ENCODE peak calls at places on chromosomes 5 and 9, in eight cellular contexts. K is cardiac fibroblast, G is astrocyte, A is neural crest cell, P is WERI-Rb-1, F is lower leg skin, O is neural progenitor cell, Q is mucosa of descending colon. R is an unnamed sample.

GRCh38 chr9:117416856-117417255 is 2.0 kb upstream of the ASTN2 start:
- DNase-seq in K (no peak), G (no peak), A (no peak), P (no peak), F (no peak), O (no peak), Q (no peak), R (no peak)

GRCh38 chr5:76642390-76643040 is 19.3 kb upstream of the F2RL2 start:
- DNase-seq in K (peak; percentile 72), G (peak; percentile 83), A (no peak), P (no peak), F (no peak), O (no peak), Q (no peak), R (no peak)

GRCh38 chr5:139385061-139385889 is 2.2 kb upstream of the SLC23A1 start:
- DNase-seq in K (no peak), G (no peak), A (no peak), P (peak; percentile 45), F (no peak), O (no peak), Q (no peak), R (no peak)

GRCh38 chr9:131523086-131523388 is 8.0 kb downstream of the UCK1 start:
- DNase-seq in K (no peak), G (no peak), A (no peak), P (no peak), F (no peak), O (no peak), Q (no peak), R (no peak)

GRCh38 chr9:113886003-113886324 is 9.9 kb downstream of the ZNF618 start:
- DNase-seq in K (peak; percentile 30), G (peak; percentile 33), A (no peak), P (no peak), F (no peak), O (no peak), Q (no peak), R (peak; percentile 60)

GRCh38 chr5:116564756-116565593 is 9.6 kb downstream of the SEMA6A start:
- DNase-seq in K (no peak), G (no peak), A (no peak), P (no peak), F (no peak), O (no peak), Q (no peak), R (no peak)

GRCh38 chr5:14011089-14012004 is 66.9 kb upstream of the DNAH5 start:
- DNase-seq in K (peak; percentile 88), G (peak; percentile 72), A (peak; percentile 81), P (peak; percentile 95), F (peak; percentile 93), O (peak; percentile 98), Q (peak; percentile 89), R (peak; percentile 98)

GRCh38 chr5:72883850-72884249 is 67.4 kb downstream of the TNPO1 start:
- DNase-seq in K (no peak), G (peak; percentile 16), A (no peak), P (no peak), F (no peak), O (no peak), Q (no peak), R (no peak)

GRCh38 chr5:30331534-30331933 is 862.0 kb upstream of the CDH6 start:
- DNase-seq in K (no peak), G (no peak), A (no peak), P (no peak), F (no peak), O (no peak), Q (no peak), R (no peak)

GRCh38 chr9:2597483-2597882 is 24.1 kb upstream of the VLDLR start:
- DNase-seq in K (peak; percentile 17), G (no peak), A (no peak), P (no peak), F (no peak), O (no peak), Q (no peak), R (no peak)

GRCh38 chr9:97852001-97852398 is 1.0 kb upstream of the FOXE1 start:
- DNase-seq in K (no peak), G (no peak), A (no peak), P (peak; percentile 51), F (no peak), O (peak; percentile 72), Q (no peak), R (peak; percentile 80)

GRCh38 chr5:81212211-81212687 is 20.9 kb upstream of the CKMT2 start:
- DNase-seq in K (no peak), G (no peak), A (no peak), P (no peak), F (no peak), O (no peak), Q (no peak), R (no peak)
- TF ChIP-seq CTCF in K (no peak), G (no peak), A (no peak), P (no peak), F (no peak), O (no peak), Q (no peak), R (no peak)

GRCh38 chr5:111755942-111756353 is 1.0 kb downstream of the NREP start:
- DNase-seq in K (peak; percentile 79), G (no peak), A (no peak), P (no peak), F (no peak), O (peak; percentile 34), Q (no peak), R (no peak)

GRCh38 chr5:111757582-111758283 is 739 bp upstream of the NREP start:
- DNase-seq in K (peak; percentile 96), G (peak; percentile 94), A (peak; percentile 67), P (peak; percentile 90), F (peak; percentile 98), O (peak; percentile 83), Q (peak; percentile 94), R (peak; percentile 96)

GRCh38 chr5:111755264-111755941 is 1.6 kb downstream of the NREP start:
- DNase-seq in K (peak; percentile 42), G (no peak), A (no peak), P (no peak), F (no peak), O (no peak), Q (no peak), R (no peak)

GRCh38 chr5:111758284-111758628 is 1.3 kb upstream of the NREP start:
- DNase-seq in K (no peak), G (no peak), A (no peak), P (no peak), F (no peak), O (no peak), Q (no peak), R (no peak)

DNA sequence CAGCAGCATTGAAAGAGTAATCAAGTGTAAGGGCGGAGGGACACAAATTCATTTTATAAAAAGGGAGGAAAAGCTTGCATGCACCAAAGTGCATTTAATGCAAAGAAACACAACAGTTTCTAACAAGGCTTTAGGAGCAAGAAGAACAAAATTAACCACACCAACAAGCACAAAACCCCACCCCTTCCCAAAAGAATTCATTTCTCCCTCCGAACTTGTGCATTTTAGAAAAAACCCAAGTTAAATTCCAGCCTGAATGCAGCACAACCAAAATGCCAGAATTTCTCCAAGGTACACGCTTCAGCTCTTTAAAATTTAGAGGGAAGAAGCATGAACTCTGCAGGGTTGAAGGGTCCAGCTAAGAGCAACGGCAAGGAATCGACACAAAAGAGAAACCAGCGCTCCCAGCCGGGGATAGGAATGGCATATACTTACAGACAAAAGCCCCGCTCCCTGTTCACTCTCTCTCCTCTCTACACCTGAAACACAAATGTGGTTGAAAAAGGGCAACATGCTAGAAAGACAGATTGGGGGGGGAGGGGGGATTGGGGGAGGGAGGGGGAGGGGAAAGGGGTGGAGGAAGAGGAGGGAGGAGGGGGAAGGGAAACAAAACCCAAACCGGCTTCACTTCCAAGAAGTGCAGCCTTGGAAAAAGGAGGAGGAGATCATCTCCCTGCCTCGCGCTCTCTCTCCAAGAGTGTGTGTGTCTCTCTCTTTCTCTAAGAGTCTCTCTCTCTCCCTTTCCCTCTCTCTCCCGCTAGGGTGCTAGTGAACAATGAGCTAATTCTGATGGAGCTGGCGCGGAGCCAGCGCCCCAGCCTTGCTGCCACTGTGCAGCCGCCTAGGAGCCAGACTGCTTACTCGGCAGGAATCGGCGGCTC is at the start of gene NREP:
- DNase-seq in K (peak; percentile 98), G (peak; percentile 98), A (peak; percentile 62), P (peak; percentile 88), F (peak; percentile 97), O (peak; percentile 93), Q (peak; percentile 90), R (peak; percentile 97)
- TF ChIP-seq CTCF in K (peak; percentile 58), G (peak; percentile 35), A (peak; percentile 58), P (peak; percentile 37), F (no peak), O (peak; percentile 35), Q (no peak), R (peak; percentile 54)

GRCh38 chr5:177593511-177593910 is 1.5 kb downstream of the TMED9 start:
- DNase-seq in K (no peak), G (no peak), A (no peak), P (no peak), F (peak; percentile 25), O (no peak), Q (no peak), R (no peak)

GRCh38 chr5:177594071-177594470 is 2.1 kb downstream of the TMED9 start:
- DNase-seq in K (no peak), G (no peak), A (no peak), P (no peak), F (no peak), O (no peak), Q (no peak), R (no peak)

GRCh38 chr5:177592010-177592834 is at the start of gene TMED9:
- DNase-seq in K (peak; percentile 77), G (peak; percentile 56), A (peak; percentile 73), P (peak; percentile 71), F (peak; percentile 96), O (peak; percentile 90), Q (peak; percentile 93), R (peak; percentile 95)

GRCh38 chr5:177591690-177592009 is 353 bp upstream of the TMED9 start:
- DNase-seq in K (no peak), G (no peak), A (no peak), P (no peak), F (no peak), O (no peak), Q (no peak), R (no peak)

DNA sequence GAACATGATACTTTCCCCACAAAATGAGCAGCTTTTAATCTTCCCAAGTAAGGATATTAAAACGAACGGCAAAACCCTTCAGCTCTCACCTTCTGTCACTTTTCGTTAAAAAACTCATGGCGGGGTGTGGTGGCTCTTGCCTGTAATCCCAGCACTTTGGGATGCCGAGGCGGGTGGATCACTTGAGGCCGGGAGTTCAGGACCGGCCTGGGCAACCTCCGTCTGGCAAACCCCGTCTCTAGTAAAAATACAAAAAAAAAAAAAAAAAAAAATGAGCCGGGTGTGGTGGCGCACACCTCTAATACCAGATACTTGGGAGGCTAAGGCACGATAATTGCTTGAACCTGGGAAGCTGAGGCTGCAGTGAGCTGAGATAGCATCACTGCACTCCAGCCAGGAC is 902 bp downstream of the TMED9 start:
- DNase-seq in K (no peak), G (no peak), A (no peak), P (no peak), F (peak; percentile 57), O (no peak), Q (no peak), R (no peak)
- TF ChIP-seq CTCF in K (no peak), G (no peak), A (no peak), P (no peak), F (no peak), O (no peak), Q (no peak), R (no peak)

DNA sequence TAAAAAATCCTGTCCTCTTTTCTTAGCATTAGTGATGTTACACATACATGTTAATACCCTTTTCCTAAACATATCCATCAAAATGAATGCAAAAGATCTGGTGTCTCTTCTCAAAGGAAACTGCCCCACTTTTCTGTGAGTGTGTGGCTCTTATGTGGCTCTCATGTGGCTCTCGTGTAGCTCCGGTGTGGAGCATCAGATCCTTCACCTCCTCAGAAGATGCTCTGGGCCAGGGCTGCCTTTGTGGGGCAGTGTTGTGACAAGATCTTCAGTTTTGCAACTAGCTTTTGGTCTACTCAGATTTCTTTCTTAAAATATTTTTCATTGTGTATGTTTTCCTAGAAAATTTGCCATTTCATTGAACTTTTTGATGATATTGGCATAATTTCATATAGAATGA is 19.3 kb downstream of the GARNL3 start:
- DNase-seq in K (peak; percentile 68), G (peak; percentile 16), A (no peak), P (peak; percentile 83), F (no peak), O (peak; percentile 21), Q (no peak), R (no peak)
- TF ChIP-seq CTCF in K (peak; percentile 48), G (peak; percentile 9), A (no peak), P (peak; percentile 56), F (no peak), O (no peak), Q (no peak), R (peak; percentile 67)